ENCODE peak calls at places on chromosomes 1 and 21, in ten cellular contexts. D is prostate gland; V is GM10248; L is fibroblast of villous mesenchyme; M is AG08396; I is stimulated activated CD8-positive, alpha-beta memory T cell treated with anti-CD3 and anti-CD28 coated beads, Interleukin-15, amount 100 ng/mL, for 48 hours; G is hypothalamus; K is NCI-H2081; S is caudate nucleus; U is stimulated activated CD4-positive, alpha-beta T cell treated with anti-CD3 and anti-CD28 coated beads, Interleukin-4, amount 100 ng/mL, for 48 hours. J is an unnamed sample.

GRCh38 chr21:44999428-44999971 is 59.7 kb downstream of the SLX9 start:
- DNase-seq in D (no peak), V (no peak), L (no peak), M (no peak), I (no peak), G (no peak), K (no peak), S (no peak), U (no peak), J (no peak)

GRCh38 chr1:187689137-187689536 is 860.4 kb downstream of the PLA2G4A start:
- DNase-seq in D (peak), V (no peak), L (peak), M (no peak), I (no peak), G (no peak), K (no peak), S (no peak), U (no peak), J (no peak)

GRCh38 chr1:156704930-156705320 is 458 bp downstream of the CRABP2 start:
- DNase-seq in D (no peak), V (no peak), L (peak), M (peak), I (peak), G (no peak), K (no peak), S (no peak), U (no peak), J (peak)

GRCh38 chr21:36155603-36156338 is 853 bp upstream of the DOP1B start:
- DNase-seq in D (peak), V (no peak), L (no peak), M (no peak), I (no peak), G (no peak), K (no peak), S (no peak), U (no peak), J (no peak)

GRCh38 chr1:164673584-164674214 is 114.7 kb downstream of the PBX1 start:
- DNase-seq in D (no peak), V (no peak), L (no peak), M (no peak), I (no peak), G (no peak), K (no peak), S (no peak), U (no peak), J (no peak)

GRCh38 chr1:23533288-23534130 is 2.5 kb upstream of the E2F2 start:
- DNase-seq in D (no peak), V (no peak), L (no peak), M (no peak), I (no peak), G (no peak), K (no peak), S (no peak), U (no peak), J (no peak)

GRCh38 chr1:106749906-106750305 is 306.6 kb upstream of the PRMT6 start:
- DNase-seq in D (no peak), V (no peak), L (no peak), M (no peak), I (no peak), G (no peak), K (no peak), S (no peak), U (no peak), J (no peak)

GRCh38 chr1:18190598-18190997 is 83.0 kb downstream of the IGSF21 start:
- DNase-seq in D (peak), V (no peak), L (no peak), M (no peak), I (no peak), G (no peak), K (no peak), S (no peak), U (no peak), J (no peak)

GRCh38 chr1:33560680-33561079 is 88.2 kb downstream of the ZSCAN20 start:
- DNase-seq in D (no peak), V (no peak), L (no peak), M (no peak), I (no peak), G (no peak), K (no peak), S (no peak), U (no peak), J (no peak)

GRCh38 chr1:162145280-162145965 is 75.9 kb downstream of the NOS1AP start:
- DNase-seq in D (no peak), V (no peak), L (no peak), M (no peak), I (no peak), G (no peak), K (peak), S (no peak), U (no peak), J (no peak)

GRCh38 chr1:102234753-102235359 is 238.1 kb upstream of the OLFM3 start:
- DNase-seq in D (no peak), V (no peak), L (no peak), M (no peak), I (no peak), G (no peak), K (no peak), S (no peak), U (no peak), J (no peak)

GRCh38 chr1:1425753-1426495 is 4.8 kb upstream of the ANKRD65 start:
- DNase-seq in D (no peak), V (no peak), L (no peak), M (no peak), I (no peak), G (peak), K (no peak), S (no peak), U (no peak), J (no peak)

GRCh38 chr1:222064388-222065201 is 322.7 kb upstream of the DUSP10 start:
- DNase-seq in D (no peak), V (no peak), L (peak), M (no peak), I (no peak), G (no peak), K (no peak), S (no peak), U (no peak), J (no peak)

GRCh38 chr1:155003766-155004351 is 1.3 kb downstream of the ZBTB7B start:
- DNase-seq in D (peak), V (no peak), L (peak), M (peak), I (no peak), G (peak), K (no peak), S (no peak), U (no peak), J (no peak)

GRCh38 chr1:173206816-173207595 is at the start of gene TNFSF4:
- DNase-seq in D (no peak), V (no peak), L (peak), M (no peak), I (peak), G (no peak), K (no peak), S (no peak), U (peak), J (no peak)

GRCh38 chr1:62673629-62674028 is 14.6 kb downstream of the DOCK7 start:
- DNase-seq in D (no peak), V (no peak), L (no peak), M (no peak), I (no peak), G (no peak), K (no peak), S (no peak), U (no peak), J (no peak)

GRCh38 chr1:222020553-222020952 is 278.7 kb upstream of the DUSP10 start:
- DNase-seq in D (no peak), V (no peak), L (no peak), M (no peak), I (no peak), G (no peak), K (no peak), S (no peak), U (no peak), J (no peak)

GRCh38 chr1:197868751-197869501 is 33.5 kb upstream of the C1orf53 start:
- DNase-seq in D (peak), V (peak), L (peak), M (peak), I (peak), G (no peak), K (peak), S (no peak), U (no peak), J (no peak)

GRCh38 chr1:1041092-1041503 is 21.2 kb downstream of the AGRN start:
- DNase-seq in D (no peak), V (no peak), L (no peak), M (no peak), I (no peak), G (no peak), K (no peak), S (no peak), U (no peak), J (no peak)

GRCh38 chr1:189431437-189431836 is 1046.2 kb downstream of the BRINP3 start:
- DNase-seq in D (no peak), V (no peak), L (no peak), M (no peak), I (no peak), G (no peak), K (no peak), S (no peak), U (no peak), J (no peak)

GRCh38 chr1:40620586-40620985 is 44.9 kb downstream of the RIMS3 start:
- DNase-seq in D (no peak), V (no peak), L (no peak), M (no peak), I (no peak), G (no peak), K (no peak), S (no peak), U (no peak), J (no peak)